ENCODE peak calls at places on chromosomes 12 and 14, in four cellular contexts. B is GM12878, F is K562, J is HepG2. P is an unnamed sample.

GRCh38 chr12:121981456-121981855 is 40.2 kb upstream of the BCL7A start:
- DNase-seq in B (no peak), F (no peak), J (no peak), P (no peak)

GRCh38 chr14:100790785-100791667 is 34.9 kb upstream of the MEG3 start:
- DNase-seq in B (no peak), F (peak; percentile 76), J (no peak), P (no peak)

GRCh38 chr14:65720743-65721142 is 308.2 kb downstream of the FUT8 start:
- DNase-seq in B (no peak), F (no peak), J (peak; percentile 3), P (no peak)

GRCh38 chr12:5691943-5692342 is 253.1 kb downstream of the ANO2 start:
- DNase-seq in B (no peak), F (no peak), J (no peak), P (no peak)

GRCh38 chr12:63857771-63858670 is 13.5 kb downstream of the SRGAP1 start:
- DNase-seq in B (no peak), F (no peak), J (no peak), P (no peak)

GRCh38 chr14:68781161-68782021 is 11.5 kb downstream of the ZFP36L1 start:
- DNase-seq in B (no peak), F (no peak), J (no peak), P (no peak)

GRCh38 chr12:5441497-5442236 is 9.8 kb downstream of the NTF3 start:
- DNase-seq in B (no peak), F (no peak), J (no peak), P (no peak)

GRCh38 chr12:127496255-127496654 is 770.7 kb upstream of the TMEM132C start:
- DNase-seq in B (no peak), F (no peak), J (no peak), P (no peak)

GRCh38 chr14:103128631-103129300 is 5.5 kb downstream of the TNFAIP2 start:
- DNase-seq in B (no peak), F (no peak), J (no peak), P (peak; percentile 54)

GRCh38 chr12:28550757-28551381 is 360.6 kb downstream of the CCDC91 start:
- DNase-seq in B (no peak), F (no peak), J (peak; percentile 16), P (no peak)

GRCh38 chr12:5428332-5429221 is 3.3 kb upstream of the NTF3 start:
- DNase-seq in B (no peak), F (peak; percentile 15), J (no peak), P (peak; percentile 37)

GRCh38 chr12:25775968-25776367 is 182.5 kb upstream of the RASSF8 start:
- DNase-seq in B (no peak), F (no peak), J (no peak), P (peak; percentile 80)

GRCh38 chr14:35248476-35248788 is 43.8 kb upstream of the PSMA6 start:
- DNase-seq in B (no peak), F (no peak), J (no peak), P (no peak)

GRCh38 chr12:25041006-25041741 is 92.3 kb upstream of the BCAT1 start:
- DNase-seq in B (no peak), F (no peak), J (no peak), P (no peak)

GRCh38 chr12:122080149-122081107 is 1.9 kb downstream of the MLXIP start:
- DNase-seq in B (no peak), F (no peak), J (no peak), P (peak; percentile 76)

GRCh38 chr14:96357216-96357615 is 5.9 kb downstream of the ATG2B start:
- DNase-seq in B (no peak), F (no peak), J (no peak), P (no peak)

GRCh38 chr14:37985826-37986470 is 221.8 kb upstream of the SSTR1 start:
- DNase-seq in B (no peak), F (peak; percentile 7), J (peak; percentile 77), P (peak; percentile 2)

GRCh38 chr12:106580671-106581508 is 1.9 kb upstream of the RFX4 start:
- DNase-seq in B (no peak), F (no peak), J (no peak), P (peak; percentile 25)

GRCh38 chr12:12265571-12266388 is 1.1 kb downstream of the LRP6 start:
- DNase-seq in B (no peak), F (no peak), J (no peak), P (peak; percentile 29)

GRCh38 chr12:81797100-81797499 is 38.0 kb upstream of the PPFIA2 start:
- DNase-seq in B (no peak), F (no peak), J (peak; percentile 6), P (peak; percentile 4)

GRCh38 chr12:121581681-121582439 is 1.0 kb upstream of the KDM2B start:
- DNase-seq in B (no peak), F (peak; percentile 64), J (no peak), P (peak; percentile 79)

GRCh38 chr12:125773033-125773432 is 707.8 kb downstream of the AACS start:
- DNase-seq in B (no peak), F (peak; percentile 57), J (peak; percentile 27), P (peak; percentile 52)

GRCh38 chr14:70097576-70098256 is 91.0 kb downstream of the SLC8A3 start:
- DNase-seq in B (no peak), F (no peak), J (no peak), P (no peak)

GRCh38 chr14:32650665-32651064 is 288.0 kb upstream of the NPAS3 start:
- DNase-seq in B (no peak), F (no peak), J (no peak), P (no peak)

GRCh38 chr12:93453633-93454032 is 11.9 kb upstream of the UBE2N start:
- DNase-seq in B (no peak), F (no peak), J (no peak), P (no peak)

GRCh38 chr14:105207460-105207901 is 26.4 kb upstream of the NUDT14 start:
- DNase-seq in B (no peak), F (no peak), J (no peak), P (no peak)

GRCh38 chr12:109719123-109720022 is 5.7 kb downstream of the FAM222A start:
- DNase-seq in B (no peak), F (peak; percentile 31), J (peak; percentile 66), P (peak; percentile 72)

DNA sequence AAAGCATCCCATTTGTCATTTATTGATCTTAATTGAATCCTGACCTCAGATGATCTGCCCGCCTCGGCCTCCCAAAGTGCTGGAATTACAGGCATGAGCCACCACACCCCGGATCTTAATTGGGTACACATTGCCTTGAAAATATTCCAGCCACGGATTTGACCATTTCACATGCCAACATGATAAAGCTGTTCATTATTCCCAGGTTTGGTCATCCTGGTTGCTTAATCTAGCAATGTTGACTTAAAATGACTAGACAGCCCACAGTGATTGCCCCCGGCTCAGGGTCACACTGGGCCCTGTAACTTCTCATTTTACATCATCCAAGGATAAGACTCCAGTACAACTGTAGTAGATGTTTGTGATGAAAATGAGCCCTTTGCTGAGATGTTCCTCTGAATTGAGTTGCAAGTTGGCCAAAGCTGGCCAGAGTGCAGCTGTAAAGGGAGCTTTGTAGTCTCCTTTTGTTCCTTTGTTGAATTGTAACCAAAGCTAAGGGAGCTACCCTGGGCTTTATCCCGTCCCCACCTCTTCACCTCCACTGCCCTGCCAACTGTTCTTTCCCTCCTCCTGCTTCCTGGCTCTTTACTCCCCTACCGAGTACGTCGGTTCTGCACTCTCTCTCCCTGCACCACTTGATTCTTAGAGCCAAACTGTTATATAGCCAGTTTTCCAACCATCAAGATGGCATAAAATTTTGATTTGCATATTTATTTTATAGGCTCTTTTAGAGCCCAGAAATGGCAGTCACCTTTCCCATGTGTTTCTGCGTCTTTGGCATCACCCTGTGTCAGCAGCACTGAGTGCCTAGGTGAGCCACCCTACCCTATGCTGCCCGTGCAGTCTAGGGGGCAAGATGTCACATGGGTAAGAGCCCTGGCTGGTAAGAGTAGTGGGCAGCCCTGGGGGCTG is 141.3 kb upstream of the HIF1A start:
- DNase-seq in B (no peak), F (no peak), J (peak; percentile 99), P (no peak)
- TF ChIP-seq SMC3 in B (no peak), F (no peak), J (peak; percentile 44), P (no peak)

GRCh38 chr14:60242420-60242819 is 6.6 kb upstream of the PPM1A start:
- DNase-seq in B (no peak), F (no peak), J (no peak), P (no peak)

GRCh38 chr14:60249321-60250251 is 565 bp downstream of the PPM1A start:
- DNase-seq in B (no peak), F (peak; percentile 68), J (peak; percentile 58), P (peak; percentile 94)

GRCh38 chr14:60247994-60248696 is 876 bp upstream of the PPM1A start:
- DNase-seq in B (peak; percentile 84), F (peak; percentile 60), J (peak; percentile 89), P (peak; percentile 83)

GRCh38 chr14:60248697-60249314 is at the start of gene PPM1A:
- DNase-seq in B (peak; percentile 73), F (peak; percentile 83), J (peak; percentile 84), P (peak; percentile 96)

GRCh38 chr14:60245316-60246177 is 3.5 kb upstream of the PPM1A start:
- DNase-seq in B (no peak), F (peak; percentile 6), J (no peak), P (no peak)
- TF ChIP-seq TAF1 in B (no peak), F (no peak), J (no peak), P (no peak)

GRCh38 chr14:61321385-61322010 is at the start of gene PRKCH:
- DNase-seq in B (no peak), F (peak; percentile 64), J (peak; percentile 11), P (peak; percentile 82)
- TF ChIP-seq POLR2AphosphoS5 in B (peak; percentile 59), F (no peak), J (no peak), P (no peak)

DNA sequence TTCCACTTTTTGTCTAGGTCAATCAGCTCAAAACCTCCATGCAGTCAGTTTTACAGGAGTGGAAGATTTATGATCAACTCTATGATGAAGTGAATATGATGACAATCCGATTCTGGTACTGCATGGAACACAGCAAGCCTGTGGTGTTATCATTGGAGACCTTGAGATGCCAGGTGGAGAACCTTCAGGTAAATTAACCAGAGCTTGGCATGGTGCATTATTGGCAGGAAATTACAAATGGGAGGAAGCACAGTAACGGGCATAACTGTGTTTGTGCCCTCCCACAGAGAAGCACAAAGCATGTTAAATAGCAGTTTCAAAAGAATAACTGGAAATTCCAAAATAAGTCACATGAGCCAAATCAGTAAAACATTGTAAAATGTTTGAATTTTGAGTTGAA is 135.6 kb downstream of the ESR2 start:
- DNase-seq in B (no peak), F (no peak), J (no peak), P (no peak)
- TF ChIP-seq SMC3 in B (no peak), F (no peak), J (no peak), P (no peak)

GRCh38 chr12:56684745-56685369 is 3.2 kb downstream of the PTGES3 start:
- DNase-seq in B (no peak), F (no peak), J (no peak), P (no peak)

GRCh38 chr12:56677680-56678079 is 10.4 kb downstream of the PTGES3 start:
- DNase-seq in B (no peak), F (no peak), J (no peak), P (no peak)

GRCh38 chr12:56679834-56680575 is 8.1 kb downstream of the PTGES3 start:
- DNase-seq in B (no peak), F (no peak), J (no peak), P (no peak)

GRCh38 chr12:56678852-56679251 is 9.2 kb downstream of the PTGES3 start:
- DNase-seq in B (no peak), F (no peak), J (no peak), P (no peak)

GRCh38 chr12:56682323-56682722 is 5.8 kb downstream of the PTGES3 start:
- DNase-seq in B (no peak), F (no peak), J (no peak), P (no peak)
- TF ChIP-seq TAF1 in B (no peak), F (no peak), J (no peak), P (no peak)